ENCODE peak calls at places on chromosomes 5 and 9, in ten cellular contexts. V is aorta; G is stimulated activated CD8-positive, alpha-beta memory T cell treated with anti-CD3 and anti-CD28 coated beads, Interleukin-15, amount 100 ng/mL, for 4 hours; P is left ventricle myocardium inferior; M is activated CD4-positive, CD25-positive, alpha-beta regulatory T cell; H is NCI-H460; S is HFF-Myc; C is RPMI8226; Q is NCI-H1694 treated with DMSO at 0.1 percent for 48 hours; W is NCI-H2107. I is an unnamed sample.

GRCh38 chr5:91707521-91707841 is 324.4 kb upstream of the ARRDC3 start:
- DNase-seq in S (no peak), V (no peak), C (no peak), M (no peak), Q (no peak), G (no peak), P (no peak), W (no peak), H (no peak), I (no peak)

GRCh38 chr9:129063061-129063460 is 17.9 kb upstream of the DOLPP1 start:
- DNase-seq in P (no peak), W (no peak), Q (no peak), G (no peak), S (no peak), V (no peak), C (no peak), H (no peak), M (no peak), I (no peak)

GRCh38 chr5:62937661-62938558 is 359.3 kb downstream of the LRRC70 start:
- DNase-seq in M (no peak), V (no peak), P (no peak), Q (no peak), H (no peak), W (no peak), G (no peak), C (no peak), S (no peak), I (no peak)

GRCh38 chr9:34380034-34380510 is 3.4 kb upstream of the MYORG start:
- DNase-seq in S (no peak), P (no peak), H (no peak), M (no peak), C (no peak), W (no peak), G (no peak), Q (no peak), V (peak; percentile 57), I (no peak)

GRCh38 chr9:130844028-130844427 is 9.0 kb downstream of the ABL1 start:
- DNase-seq in H (no peak), P (peak; percentile 36), M (no peak), C (no peak), Q (no peak), W (no peak), G (no peak), V (no peak), S (no peak), I (no peak)

GRCh38 chr5:61334224-61335196 is 2.5 kb downstream of the ZSWIM6 start:
- DNase-seq in V (no peak), P (no peak), G (no peak), C (no peak), S (no peak), Q (no peak), W (no peak), H (no peak), M (no peak), I (no peak)

GRCh38 chr5:172802585-172803176 is 31.4 kb upstream of the ERGIC1 start:
- DNase-seq in C (no peak), H (no peak), W (no peak), Q (no peak), M (no peak), V (no peak), G (no peak), S (no peak), P (no peak), I (no peak)

GRCh38 chr5:1420211-1421195 is 24.7 kb downstream of the SLC6A3 start:
- DNase-seq in W (no peak), G (no peak), S (no peak), H (no peak), V (peak; percentile 42), M (no peak), Q (no peak), P (no peak), C (no peak), I (no peak)

GRCh38 chr9:133769511-133770075 is 31.4 kb upstream of the SARDH start:
- DNase-seq in H (no peak), P (no peak), C (no peak), W (no peak), S (no peak), M (no peak), Q (no peak), G (no peak), V (peak; percentile 48), I (no peak)

GRCh38 chr9:136850866-136851775 is 1.0 kb upstream of the MAMDC4 start:
- DNase-seq in V (no peak), C (no peak), P (peak; percentile 15), S (no peak), H (no peak), M (no peak), W (no peak), G (no peak), Q (no peak), I (no peak)

GRCh38 chr9:98031935-98032334 is 24.6 kb upstream of the NANS start:
- DNase-seq in S (no peak), P (no peak), C (no peak), W (no peak), H (no peak), Q (no peak), G (no peak), V (no peak), M (no peak), I (no peak)

GRCh38 chr5:153619706-153620105 is 129.2 kb downstream of the GRIA1 start:
- DNase-seq in P (no peak), Q (no peak), G (no peak), M (no peak), H (no peak), S (no peak), V (no peak), W (no peak), C (no peak), I (no peak)

GRCh38 chr9:127937383-127938297 is at the start of gene DPM2:
- DNase-seq in V (peak; percentile 89), C (peak; percentile 97), G (peak; percentile 72), M (peak; percentile 64), W (no peak), S (no peak), P (peak; percentile 80), H (peak; percentile 72), Q (peak; percentile 47), I (peak; percentile 88)

GRCh38 chr5:3715048-3715447 is 119.4 kb downstream of the IRX1 start:
- DNase-seq in W (no peak), V (no peak), P (peak; percentile 20), M (no peak), C (peak; percentile 41), Q (no peak), G (no peak), H (no peak), S (no peak), I (no peak)

GRCh38 chr9:107425110-107426025 is 64.2 kb downstream of the KLF4 start:
- DNase-seq in Q (no peak), M (peak; percentile 9), V (peak; percentile 88), W (no peak), G (no peak), C (peak; percentile 66), H (peak; percentile 51), P (peak; percentile 82), S (no peak), I (peak; percentile 23)

GRCh38 chr5:56737002-56737621 is 78.2 kb upstream of the MAP3K1 start:
- DNase-seq in Q (no peak), H (no peak), W (no peak), M (peak; percentile 14), V (no peak), S (peak; percentile 40), G (no peak), P (peak; percentile 21), C (no peak), I (no peak)

GRCh38 chr5:159034083-159034824 is 65.5 kb downstream of the EBF1 start:
- DNase-seq in C (peak; percentile 9), S (no peak), P (no peak), M (no peak), W (peak; percentile 11), V (no peak), G (no peak), Q (no peak), H (no peak), I (no peak)

GRCh38 chr5:161547573-161548471 is 1.3 kb upstream of the GABRB2 start:
- DNase-seq in M (no peak), V (peak; percentile 41), P (no peak), G (no peak), W (no peak), H (no peak), S (no peak), C (no peak), Q (peak; percentile 40), I (no peak)

GRCh38 chr5:122576266-122577016 is 198.4 kb upstream of the SNX2 start:
- DNase-seq in V (no peak), Q (no peak), C (no peak), S (no peak), H (no peak), W (no peak), M (no peak), G (no peak), P (no peak), I (no peak)

GRCh38 chr5:26482076-26482816 is 556.1 kb downstream of the CDH9 start:
- DNase-seq in H (no peak), P (no peak), V (no peak), M (no peak), C (peak; percentile 57), W (no peak), S (no peak), Q (no peak), G (no peak), I (no peak)

GRCh38 chr9:14907360-14907685 is 2.9 kb downstream of the FREM1 start:
- DNase-seq in G (no peak), W (no peak), M (no peak), S (no peak), V (no peak), H (no peak), P (no peak), Q (no peak), C (no peak), I (no peak)

GRCh38 chr9:4286086-4286485 is 13.8 kb downstream of the GLIS3 start:
- DNase-seq in C (no peak), M (no peak), G (no peak), S (no peak), V (no peak), Q (no peak), P (no peak), W (no peak), H (no peak), I (no peak)

GRCh38 chr9:28073278-28073677 is 500.0 kb upstream of the C9orf72 start:
- DNase-seq in Q (peak; percentile 71), G (no peak), P (no peak), M (no peak), S (peak; percentile 40), C (peak; percentile 45), W (no peak), H (peak; percentile 25), V (no peak), I (peak; percentile 55)

GRCh38 chr5:88188458-88189132 is 80.0 kb downstream of the TMEM161B start:
- DNase-seq in Q (no peak), W (no peak), S (no peak), G (no peak), C (no peak), M (no peak), V (no peak), P (no peak), H (no peak), I (no peak)

GRCh38 chr9:101371813-101372212 is 13.0 kb downstream of the BAAT start:
- DNase-seq in H (no peak), G (no peak), M (no peak), S (no peak), W (no peak), V (no peak), Q (no peak), C (no peak), P (no peak), I (no peak)

GRCh38 chr9:34991833-34992375 is 2.4 kb downstream of the DNAJB5 start:
- DNase-seq in C (no peak), Q (no peak), M (no peak), S (no peak), V (no peak), H (no peak), P (peak; percentile 64), W (no peak), G (no peak), I (no peak)

GRCh38 chr9:19378154-19378553 is 1.9 kb downstream of the RPS6 start:
- DNase-seq in V (no peak), G (no peak), H (no peak), M (no peak), Q (no peak), S (no peak), C (no peak), P (no peak), W (no peak), I (no peak)

GRCh38 chr9:83106272-83106671 is 43.3 kb upstream of the RASEF start:
- DNase-seq in C (no peak), P (no peak), H (no peak), M (no peak), V (no peak), W (no peak), S (no peak), G (no peak), Q (peak; percentile 21), I (no peak)

I was measured in SK-MEL-5.